ENCODE peak calls at places on chromosomes 5 and 9, in eight cellular contexts. M, V, C, I, X, R, S and U are unnamed samples.

GRCh38 chr5:176769911-176770310 is 40.4 kb upstream of the UNC5A start:
- DNase-seq in M (no peak), V (no peak), C (no peak), I (no peak), X (no peak), R (no peak), S (peak), U (peak)

GRCh38 chr5:32047056-32047455 is 127.1 kb downstream of the GOLPH3 start:
- DNase-seq in M (no peak), V (no peak), C (no peak), I (no peak), X (no peak), R (no peak), S (no peak), U (no peak)

GRCh38 chr5:167743685-167744084 is 547.8 kb upstream of the WWC1 start:
- DNase-seq in M (no peak), V (peak), C (no peak), I (no peak), X (no peak), R (no peak), S (no peak), U (no peak)

GRCh38 chr5:73317523-73317922 is 131.1 kb downstream of the FOXD1 start:
- DNase-seq in M (no peak), V (no peak), C (no peak), I (no peak), X (no peak), R (no peak), S (no peak), U (no peak)

GRCh38 chr9:134460904-134461303 is 134.6 kb downstream of the RXRA start:
- DNase-seq in M (no peak), V (no peak), C (no peak), I (no peak), X (no peak), R (no peak), S (no peak), U (no peak)

GRCh38 chr9:13705913-13706312 is 426.4 kb upstream of the MPDZ start:
- DNase-seq in M (peak), V (peak), C (no peak), I (no peak), X (no peak), R (no peak), S (no peak), U (no peak)

GRCh38 chr5:150153957-150154617 is 1.6 kb downstream of the PDGFRB start:
- DNase-seq in M (no peak), V (peak), C (peak), I (no peak), X (peak), R (no peak), S (no peak), U (no peak)

GRCh38 chr9:129071526-129072131 is 9.3 kb upstream of the DOLPP1 start:
- DNase-seq in M (no peak), V (no peak), C (peak), I (peak), X (no peak), R (no peak), S (no peak), U (no peak)

GRCh38 chr5:168433982-168434381 is 52.3 kb upstream of the RARS1 start:
- DNase-seq in M (no peak), V (no peak), C (no peak), I (no peak), X (no peak), R (no peak), S (no peak), U (no peak)

GRCh38 chr5:121668635-121669034 is 183.0 kb upstream of the FTMT start:
- DNase-seq in M (no peak), V (peak), C (no peak), I (no peak), X (no peak), R (no peak), S (no peak), U (no peak)

GRCh38 chr5:150138551-150139265 is 16.9 kb downstream of the PDGFRB start:
- DNase-seq in M (no peak), V (peak), C (no peak), I (peak), X (no peak), R (no peak), S (peak), U (no peak)

GRCh38 chr5:30749971-30750370 is 443.5 kb upstream of the CDH6 start:
- DNase-seq in M (no peak), V (peak), C (no peak), I (no peak), X (no peak), R (no peak), S (no peak), U (no peak)

GRCh38 chr5:168916266-168916665 is 337.1 kb upstream of the PANK3 start:
- DNase-seq in M (no peak), V (no peak), C (no peak), I (no peak), X (no peak), R (no peak), S (no peak), U (peak)

GRCh38 chr5:6545036-6545693 is 87.7 kb downstream of the NSUN2 start:
- DNase-seq in M (no peak), V (no peak), C (no peak), I (no peak), X (no peak), R (no peak), S (no peak), U (no peak)

GRCh38 chr9:69143291-69143690 is 30.8 kb upstream of the TJP2 start:
- DNase-seq in M (no peak), V (no peak), C (no peak), I (no peak), X (no peak), R (no peak), S (no peak), U (no peak)

GRCh38 chr9:98747476-98747875 is 38.7 kb upstream of the GABBR2 start:
- DNase-seq in M (no peak), V (no peak), C (no peak), I (no peak), X (no peak), R (no peak), S (no peak), U (no peak)

GRCh38 chr5:112975721-112976431 is 722 bp upstream of the DCP2 start:
- DNase-seq in M (no peak), V (no peak), C (no peak), I (no peak), X (no peak), R (no peak), S (no peak), U (no peak)

GRCh38 chr5:74035521-74035937 is 409.5 kb downstream of the ARHGEF28 start:
- DNase-seq in M (no peak), V (peak), C (no peak), I (peak), X (peak), R (peak), S (no peak), U (no peak)

GRCh38 chr5:164145458-164145857 is 640.0 kb downstream of the MAT2B start:
- DNase-seq in M (no peak), V (no peak), C (no peak), I (no peak), X (no peak), R (no peak), S (no peak), U (no peak)

GRCh38 chr5:10138385-10139057 is 111.2 kb downstream of the ATPSCKMT start:
- DNase-seq in M (no peak), V (no peak), C (no peak), I (no peak), X (no peak), R (no peak), S (no peak), U (no peak)

GRCh38 chr9:96020822-96021615 is 145.5 kb downstream of the ERCC6L2 start:
- DNase-seq in M (no peak), V (peak), C (peak), I (peak), X (no peak), R (no peak), S (no peak), U (peak)

GRCh38 chr9:92738661-92739081 is 26.0 kb downstream of the BICD2 start:
- DNase-seq in M (no peak), V (no peak), C (no peak), I (no peak), X (no peak), R (no peak), S (peak), U (peak)

GRCh38 chr9:89664010-89664409 is 59.2 kb downstream of the GADD45G start:
- DNase-seq in M (no peak), V (no peak), C (no peak), I (no peak), X (no peak), R (no peak), S (no peak), U (no peak)

GRCh38 chr9:88312517-88313103 is 75.6 kb upstream of the SPIN1 start:
- DNase-seq in M (no peak), V (no peak), C (peak), I (no peak), X (no peak), R (no peak), S (no peak), U (no peak)

GRCh38 chr9:123712399-123712798 is 217.5 kb downstream of the DENND1A start:
- DNase-seq in M (no peak), V (no peak), C (no peak), I (no peak), X (no peak), R (no peak), S (no peak), U (no peak)

GRCh38 chr9:81759680-81760215 is 70.4 kb upstream of the TLE1 start:
- DNase-seq in M (no peak), V (peak), C (peak), I (no peak), X (peak), R (no peak), S (no peak), U (no peak)

GRCh38 chr5:33313150-33313549 is 127.6 kb upstream of the TARS1 start:
- DNase-seq in M (no peak), V (peak), C (no peak), I (no peak), X (peak), R (no peak), S (no peak), U (no peak)

DNA sequence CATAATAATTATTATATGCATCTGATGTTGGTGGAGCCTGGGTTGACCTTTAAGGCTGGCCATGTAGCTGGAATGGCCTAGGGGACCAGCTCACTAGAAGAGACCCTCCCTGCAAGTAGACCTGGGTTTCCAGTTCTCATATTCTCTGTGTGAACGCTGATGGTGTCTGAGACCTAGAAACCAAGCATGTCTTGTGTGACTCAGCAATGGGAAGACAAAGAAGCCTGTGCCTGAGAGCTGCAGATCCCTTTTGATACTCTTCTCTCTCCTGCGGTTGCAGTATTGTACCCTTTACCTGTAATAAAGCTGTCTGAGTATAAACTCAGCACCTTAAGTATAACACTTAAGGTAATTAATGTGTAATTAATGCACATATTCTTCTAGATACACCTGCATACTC is 22.2 kb downstream of the C9orf152 start:
- DNase-seq in M (no peak), V (no peak), C (no peak), I (no peak), X (no peak), R (no peak), S (no peak), U (no peak)
- TF ChIP-seq CTCF in M (no peak), V (no peak), C (no peak), I (no peak), X (no peak), R (no peak), S (no peak), U (no peak)

DNA sequence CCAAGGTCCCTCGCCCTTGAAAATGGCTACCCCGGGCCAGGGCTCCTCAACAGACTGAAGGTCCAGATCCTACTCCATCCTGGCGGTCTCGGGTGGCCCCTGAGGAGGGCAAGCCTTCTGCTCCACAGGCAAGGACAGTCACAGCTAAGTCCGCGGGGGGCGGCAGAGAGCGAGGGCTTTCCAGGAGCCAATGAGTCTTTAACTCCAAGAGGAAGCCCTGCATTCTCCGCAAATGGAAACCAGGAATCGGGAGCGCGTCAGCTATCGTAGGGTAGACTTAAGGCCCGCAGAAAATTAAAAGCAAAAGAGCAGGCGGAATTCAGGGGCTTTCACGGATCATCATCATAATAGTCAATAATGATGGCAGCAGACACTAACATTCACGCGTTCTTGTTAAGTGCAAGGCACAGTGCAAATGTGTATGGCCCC is 87.8 kb upstream of the TNFAIP8 start:
- DNase-seq in M (peak), V (peak), C (peak), I (peak), X (peak), R (no peak), S (peak), U (peak)
- TF ChIP-seq CTCF in M (peak), V (peak), C (peak), I (peak), X (no peak), R (no peak), S (no peak), U (no peak)

GRCh38 chr5:148353634-148354033 is 18.3 kb downstream of the SPINK9 start:
- DNase-seq in M (no peak), V (no peak), C (no peak), I (no peak), X (no peak), R (no peak), S (no peak), U (no peak)
- TF ChIP-seq CTCF in M (no peak), V (no peak), C (no peak), I (no peak), X (no peak), R (no peak), S (no peak), U (no peak)

DNA sequence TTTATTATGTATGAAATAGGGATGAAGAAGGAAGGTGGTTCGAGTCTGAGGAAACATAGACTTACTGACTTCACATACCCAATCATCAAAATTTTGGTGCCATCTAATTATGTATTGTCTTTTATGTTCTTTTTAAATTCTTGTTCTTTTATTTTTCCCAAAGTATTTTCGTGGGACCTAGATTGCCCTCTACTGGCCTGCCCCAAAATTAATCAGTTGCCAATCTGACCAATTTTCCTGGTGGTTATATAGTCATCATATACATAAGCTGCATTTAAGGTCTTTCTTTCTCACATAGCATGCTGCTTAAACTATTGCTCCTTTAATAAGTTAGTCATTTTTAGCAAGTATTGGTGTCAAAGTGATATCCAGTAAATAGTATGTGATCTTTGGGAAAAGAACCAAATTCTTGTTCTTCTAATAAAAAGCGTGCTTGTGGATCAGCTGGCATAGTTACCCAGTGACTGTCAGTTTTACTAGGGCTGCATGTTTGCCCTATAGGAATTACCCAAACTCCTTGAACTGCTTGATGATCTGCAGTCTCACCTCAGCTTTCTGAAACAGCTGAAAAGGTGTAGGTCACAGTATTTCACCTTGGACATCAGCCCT is 223.5 kb downstream of the SH3GL2 start:
- DNase-seq in M (no peak), V (peak), C (peak), I (peak), X (peak), R (no peak), S (no peak), U (no peak)
- TF ChIP-seq CTCF in M (no peak), V (peak), C (peak), I (peak), X (peak), R (no peak), S (peak), U (no peak)

DNA sequence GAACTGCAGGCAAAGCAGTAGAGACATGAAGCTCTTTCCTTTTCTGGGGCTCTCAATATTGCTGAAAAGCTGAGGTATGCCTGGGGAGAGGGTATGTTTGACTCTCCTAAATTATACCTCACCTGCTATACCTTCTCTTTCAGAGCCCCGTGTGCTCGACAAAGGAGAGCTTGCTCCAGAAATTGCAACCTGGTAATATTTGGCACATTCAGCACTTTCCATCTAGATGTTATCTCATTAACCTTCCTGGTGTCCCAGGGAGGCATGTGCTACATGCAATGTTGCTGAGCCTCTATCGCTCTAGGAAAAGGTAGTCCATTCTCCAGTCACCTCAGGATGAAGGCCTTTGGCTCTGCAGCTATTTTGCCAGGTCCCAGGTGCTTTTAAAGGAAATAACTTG is 78.5 kb upstream of the ZSWIM6 start:
- DNase-seq in M (no peak), V (no peak), C (no peak), I (no peak), X (no peak), R (no peak), S (no peak), U (no peak)
- TF ChIP-seq CTCF in M (no peak), V (no peak), C (no peak), I (no peak), X (no peak), R (no peak), S (no peak), U (no peak)

GRCh38 chr5:160787247-160787646 is 64.8 kb downstream of the ATP10B start:
- DNase-seq in M (no peak), V (no peak), C (peak), I (peak), X (peak), R (no peak), S (no peak), U (no peak)
- TF ChIP-seq CTCF in M (no peak), V (peak), C (no peak), I (peak), X (peak), R (no peak), S (no peak), U (no peak)

DNA sequence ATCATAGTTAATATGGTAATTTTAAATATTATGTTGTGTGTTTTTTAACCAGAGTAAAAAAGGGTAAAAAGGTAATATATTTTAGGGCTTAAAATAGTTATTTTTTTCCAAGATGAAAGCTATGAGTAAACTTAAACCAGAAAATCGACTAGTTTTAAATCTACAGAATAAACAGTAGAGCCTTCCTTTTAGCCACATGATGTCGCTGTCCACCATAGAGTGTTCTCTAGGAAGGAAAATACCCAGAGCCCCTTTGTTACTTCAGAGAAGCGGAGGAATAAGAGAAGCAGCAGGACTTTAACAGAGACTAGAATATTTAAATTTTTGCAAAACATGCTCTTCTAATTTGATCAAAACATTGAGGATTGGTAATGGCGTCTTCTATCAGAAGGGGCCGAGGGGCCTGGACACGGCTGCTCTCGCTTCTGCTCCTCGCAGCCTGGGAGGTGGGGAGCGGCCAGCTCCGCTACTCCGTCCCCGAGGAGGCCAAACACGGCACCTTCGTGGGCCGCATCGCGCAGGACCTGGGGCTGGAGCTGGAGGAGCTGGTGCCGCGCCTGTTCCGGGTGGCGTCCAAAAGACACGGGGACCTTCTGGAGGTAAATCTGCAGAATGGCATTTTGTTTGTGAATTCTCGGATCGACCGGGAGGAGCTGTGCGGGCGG is at the start of gene PCDHA2:
- DNase-seq in M (no peak), V (no peak), C (no peak), I (no peak), X (peak), R (no peak), S (no peak), U (no peak)
- TF ChIP-seq CTCF in M (peak), V (no peak), C (no peak), I (no peak), X (no peak), R (no peak), S (no peak), U (no peak)

GRCh38 chr9:136777359-136777758 is 13.0 kb upstream of the LCN15 start:
- DNase-seq in M (no peak), V (no peak), C (no peak), I (no peak), X (no peak), R (no peak), S (no peak), U (no peak)

GRCh38 chr9:136784249-136784996 is 6.7 kb upstream of the TMEM141 start:
- DNase-seq in M (no peak), V (no peak), C (peak), I (no peak), X (peak), R (no peak), S (no peak), U (no peak)

GRCh38 chr9:136776947-136777346 is 12.6 kb upstream of the LCN15 start:
- DNase-seq in M (no peak), V (no peak), C (no peak), I (no peak), X (no peak), R (no peak), S (no peak), U (no peak)

GRCh38 chr9:136782452-136782851 is 8.7 kb upstream of the TMEM141 start:
- DNase-seq in M (no peak), V (no peak), C (no peak), I (no peak), X (no peak), R (no peak), S (no peak), U (no peak)

DNA sequence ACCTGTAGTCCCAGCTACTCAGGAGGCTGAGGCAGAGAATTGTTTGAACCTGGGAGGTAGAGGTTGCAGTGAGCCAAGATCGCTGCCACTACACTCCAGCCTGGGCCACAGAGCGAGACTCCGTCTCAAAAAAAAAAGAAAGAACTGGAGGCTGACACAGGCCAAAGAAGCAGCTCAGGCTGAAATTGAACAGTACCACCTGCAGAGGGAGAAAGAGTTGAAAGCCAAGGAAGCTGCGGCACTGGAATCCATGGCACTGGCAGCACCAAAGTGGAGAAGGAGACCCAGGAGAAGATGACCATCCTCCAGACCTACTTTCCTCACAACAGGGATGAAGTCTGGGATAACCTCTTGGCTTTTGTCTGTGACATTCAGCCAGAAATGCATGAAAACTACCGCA is 11.3 kb upstream of the TMEM141 start:
- DNase-seq in M (no peak), V (no peak), C (no peak), I (no peak), X (no peak), R (no peak), S (no peak), U (no peak)
- TF ChIP-seq CTCF in M (no peak), V (peak), C (no peak), I (no peak), X (no peak), R (no peak), S (no peak), U (no peak)

GRCh38 chr9:121445986-121446385 is 53.7 kb downstream of the GGTA1 start:
- DNase-seq in M (no peak), V (no peak), C (peak), I (no peak), X (peak), R (no peak), S (no peak), U (no peak)
- TF ChIP-seq CTCF in M (no peak), V (no peak), C (no peak), I (no peak), X (peak), R (peak), S (no peak), U (no peak)